ENCODE peak calls at places on chromosomes 16 and 17, in eight cellular contexts. Q is fibroblast of pulmonary artery; J is RPMI8226; X is HS-5; N is Calu3; E is stimulated activated CD8-positive, alpha-beta memory T cell treated with anti-CD3 and anti-CD28 coated beads, Interleukin-4, amount 100 ng/mL, for 48 hours; Z is fibroblast of the aortic adventitia; A is HEK293T. R is an unnamed sample.

GRCh38 chr17:2054740-2055493 is at the start of gene HIC1:
- DNase-seq in Q (peak), X (no peak), N (peak), A (peak), J (peak), E (peak), Z (peak), R (peak)

GRCh38 chr17:51540151-51540550 is 279.8 kb downstream of the UTP18 start:
- DNase-seq in J (peak), A (no peak), E (no peak), X (no peak), N (no peak), Z (no peak), Q (no peak), R (no peak)

GRCh38 chr17:76940738-76941350 is 72.6 kb downstream of the MGAT5B start:
- DNase-seq in N (peak), Z (no peak), A (peak), J (peak), X (no peak), E (peak), Q (no peak), R (no peak)

GRCh38 chr17:17439971-17440843 is 36.6 kb upstream of the MED9 start:
- DNase-seq in X (no peak), N (peak), Z (peak), Q (peak), E (peak), A (peak), J (peak), R (peak)

GRCh38 chr16:11047057-11047456 is 102.7 kb downstream of the CLEC16A start:
- DNase-seq in Q (peak), A (no peak), E (no peak), X (peak), Z (peak), N (no peak), J (no peak), R (no peak)

GRCh38 chr17:60534010-60534555 is 8.0 kb upstream of the APPBP2 start:
- DNase-seq in X (no peak), N (no peak), J (no peak), Q (no peak), Z (no peak), E (no peak), A (no peak), R (no peak)

GRCh38 chr16:72946474-72947194 is 101.3 kb downstream of the ZFHX3 start:
- DNase-seq in J (no peak), X (no peak), A (no peak), Q (peak), Z (peak), E (no peak), N (no peak), R (no peak)

GRCh38 chr17:60386137-60386395 is 5.9 kb downstream of the USP32 start:
- DNase-seq in X (no peak), A (no peak), Q (no peak), J (no peak), E (no peak), N (no peak), Z (no peak), R (no peak)

GRCh38 chr17:31309525-31309924 is 4.3 kb downstream of the EVI2B start:
- DNase-seq in E (no peak), Q (no peak), N (no peak), Z (no peak), J (peak), X (no peak), A (no peak), R (no peak)

GRCh38 chr17:64240741-64241347 is 22.2 kb downstream of the TEX2 start:
- DNase-seq in N (no peak), J (no peak), Q (peak), E (no peak), X (peak), Z (peak), A (no peak), R (no peak)

GRCh38 chr16:85079785-85080602 is 32.3 kb downstream of the CIBAR2 start:
- DNase-seq in X (no peak), A (no peak), J (no peak), E (no peak), Z (no peak), Q (no peak), N (no peak), R (no peak)

GRCh38 chr17:21095735-21096134 is 31.0 kb upstream of the DHRS7B start:
- DNase-seq in Z (no peak), E (no peak), N (no peak), A (no peak), X (no peak), J (peak), Q (no peak), R (no peak)

GRCh38 chr17:19513897-19514488 is 19.7 kb upstream of the SLC47A1 start:
- DNase-seq in X (peak), J (peak), Z (peak), Q (peak), E (peak), N (peak), A (peak), R (peak)

GRCh38 chr16:79776243-79776884 is 175.8 kb upstream of the MAF start:
- DNase-seq in N (no peak), Z (peak), A (no peak), Q (peak), J (peak), E (no peak), X (no peak), R (no peak)

GRCh38 chr16:85575910-85576309 is 37.2 kb upstream of the GSE1 start:
- DNase-seq in X (no peak), Z (no peak), J (no peak), Q (no peak), A (no peak), E (no peak), N (no peak), R (no peak)

GRCh38 chr16:67884684-67885083 is at the start of gene NRN1L:
- DNase-seq in X (no peak), N (no peak), A (peak), Q (peak), E (no peak), Z (peak), J (no peak), R (no peak)

GRCh38 chr16:72278301-72278700 is 106.3 kb upstream of the PMFBP1 start:
- DNase-seq in Q (no peak), X (no peak), N (no peak), Z (no peak), E (no peak), A (no peak), J (no peak), R (no peak)

GRCh38 chr17:16135461-16135860 is 79.9 kb downstream of the NCOR1 start:
- DNase-seq in X (no peak), J (no peak), Q (no peak), E (no peak), Z (no peak), N (no peak), A (no peak), R (no peak)

R was measured in activated CD4-positive, CD25-positive, alpha-beta regulatory T cell treated with anti-CD3 and anti-CD28 coated beads, Interleukin-2, amount 50 U/mL, for 72 hours.